ENCODE peak calls at places on chromosomes 7 and 10, in eight cellular contexts. P is uterus, N is IMR-90, D is transverse colon, G is ovary, C is mesendoderm, M is H1, A is heart right ventricle. K is an unnamed sample.

GRCh38 chr7:100022621-100023020 is 7.2 kb downstream of the ZKSCAN1 start:
- DNase-seq in A (no peak), P (no peak), N (no peak), M (no peak), C (no peak), G (no peak), D (peak; percentile 77), K (no peak)

GRCh38 chr7:105011771-105012502 is 2.1 kb upstream of the KMT2E start:
- DNase-seq in D (peak; percentile 48), A (no peak), G (peak; percentile 52), M (no peak), N (no peak), P (peak; percentile 43), C (no peak), K (no peak)

GRCh38 chr7:64632029-64632428 is 33.9 kb upstream of the ZNF107 start:
- DNase-seq in A (no peak), C (no peak), G (no peak), D (no peak), M (no peak), N (no peak), P (no peak), K (no peak)

GRCh38 chr7:139341058-139341775 is at the start of gene FMC1:
- DNase-seq in P (peak; percentile 90), N (peak; percentile 94), C (peak; percentile 97), A (peak; percentile 89), M (peak; percentile 88), D (peak; percentile 94), G (peak; percentile 92), K (peak; percentile 88)

GRCh38 chr10:127278001-127278400 is 81.6 kb upstream of the INSYN2A start:
- DNase-seq in D (no peak), G (no peak), M (no peak), P (no peak), C (no peak), N (peak; percentile 82), A (no peak), K (peak; percentile 16)

GRCh38 chr10:113108180-113108835 is 158.3 kb downstream of the TCF7L2 start:
- DNase-seq in G (no peak), P (no peak), M (peak; percentile 98), D (no peak), C (peak; percentile 79), N (no peak), A (peak; percentile 35), K (no peak)

GRCh38 chr7:94375167-94375566 is 19.5 kb upstream of the COL1A2 start:
- DNase-seq in M (no peak), P (peak; percentile 62), G (peak; percentile 62), C (peak; percentile 94), D (peak; percentile 38), A (no peak), N (peak; percentile 97), K (peak; percentile 94)

GRCh38 chr7:94823952-94824351 is 83.4 kb upstream of the PPP1R9A start:
- DNase-seq in G (no peak), A (no peak), N (peak; percentile 1), C (peak; percentile 73), D (no peak), P (no peak), M (no peak), K (peak; percentile 49)

GRCh38 chr10:8444630-8445029 is 390.1 kb downstream of the GATA3 start:
- DNase-seq in A (no peak), D (peak; percentile 8), C (peak; percentile 60), M (peak; percentile 51), G (no peak), N (no peak), P (no peak), K (no peak)

GRCh38 chr10:72875250-72876055 is 18.1 kb upstream of the OIT3 start:
- DNase-seq in G (no peak), A (no peak), C (peak; percentile 47), M (no peak), P (no peak), N (peak; percentile 43), D (no peak), K (no peak)

GRCh38 chr7:129184979-129185670 is 3.3 kb upstream of the SMO start:
- DNase-seq in P (no peak), M (no peak), C (no peak), N (no peak), D (no peak), G (no peak), A (no peak), K (no peak)

GRCh38 chr10:87862644-87863101 is 660 bp downstream of the KLLN start:
- DNase-seq in C (peak; percentile 73), P (no peak), N (peak; percentile 57), A (no peak), G (no peak), D (no peak), M (no peak), K (no peak)

GRCh38 chr10:101354584-101355070 is 662 bp downstream of the BTRC start:
- DNase-seq in M (no peak), P (no peak), N (no peak), G (no peak), D (no peak), C (no peak), A (no peak), K (peak; percentile 28)

GRCh38 chr10:43054593-43054992 is 22.3 kb upstream of the RET start:
- DNase-seq in G (no peak), N (no peak), D (no peak), P (no peak), A (no peak), M (no peak), C (no peak), K (no peak)

GRCh38 chr10:48900296-48900695 is 39.3 kb downstream of the LRRC18 start:
- DNase-seq in D (no peak), A (no peak), G (no peak), M (peak; percentile 7), N (no peak), C (no peak), P (no peak), K (no peak)

GRCh38 chr7:28483868-28484267 is 71.5 kb downstream of the CREB5 start:
- DNase-seq in C (no peak), G (no peak), M (no peak), N (peak; percentile 51), A (no peak), D (no peak), P (no peak), K (no peak)

GRCh38 chr7:553637-554111 is 34.0 kb upstream of the PDGFA start:
- DNase-seq in D (no peak), N (no peak), A (no peak), P (no peak), G (no peak), M (no peak), C (no peak), K (no peak)

GRCh38 chr10:120850911-120851865 is at the start of gene WDR11:
- DNase-seq in A (peak; percentile 86), G (peak; percentile 86), C (peak; percentile 95), P (peak; percentile 86), D (peak; percentile 89), M (peak; percentile 87), N (peak; percentile 90), K (peak; percentile 94)

DNA sequence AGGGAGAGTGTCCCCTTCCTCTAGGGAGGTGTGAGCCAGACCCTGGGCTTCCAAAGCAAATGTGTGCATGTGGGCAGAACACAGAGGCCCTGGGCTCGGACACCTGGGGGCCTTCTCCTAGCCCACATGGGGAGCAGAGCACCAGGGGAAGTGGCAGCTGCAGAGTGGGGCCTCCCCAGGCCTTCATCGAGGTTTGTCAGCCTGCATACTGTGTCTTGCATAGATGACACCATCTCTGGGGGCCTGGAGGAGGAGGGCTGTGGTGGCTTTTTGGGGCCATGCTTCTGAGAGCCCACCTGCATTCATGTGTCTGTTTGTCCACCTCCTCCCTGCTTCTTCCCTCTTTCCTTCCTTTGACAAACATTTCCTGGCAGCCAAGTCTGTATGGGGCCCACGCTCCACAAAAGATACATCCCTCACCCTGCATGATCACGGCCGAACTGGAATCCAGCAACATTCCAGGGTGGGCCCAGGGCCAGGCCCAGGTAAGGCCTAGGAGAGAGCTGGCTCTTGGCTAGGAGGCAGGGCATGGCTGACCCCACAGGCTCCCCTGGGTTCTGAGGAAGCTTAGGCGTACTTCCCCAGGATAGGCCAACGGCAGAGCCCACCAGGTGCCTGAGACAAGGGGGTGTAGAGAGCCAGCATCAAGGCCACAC is 79.2 kb downstream of the ZMIZ1 start:
- DNase-seq in N (no peak), D (no peak), P (no peak), C (no peak), M (no peak), G (no peak), A (no peak), K (no peak)
- H3K4me3 ChIP-seq in N (no peak overlapping the region), D (no peak overlapping the region), P (no peak overlapping the region), C (no peak overlapping the region), M (no peak overlapping the region), G (no peak overlapping the region), A (no peak overlapping the region), K (no peak overlapping the region)

DNA sequence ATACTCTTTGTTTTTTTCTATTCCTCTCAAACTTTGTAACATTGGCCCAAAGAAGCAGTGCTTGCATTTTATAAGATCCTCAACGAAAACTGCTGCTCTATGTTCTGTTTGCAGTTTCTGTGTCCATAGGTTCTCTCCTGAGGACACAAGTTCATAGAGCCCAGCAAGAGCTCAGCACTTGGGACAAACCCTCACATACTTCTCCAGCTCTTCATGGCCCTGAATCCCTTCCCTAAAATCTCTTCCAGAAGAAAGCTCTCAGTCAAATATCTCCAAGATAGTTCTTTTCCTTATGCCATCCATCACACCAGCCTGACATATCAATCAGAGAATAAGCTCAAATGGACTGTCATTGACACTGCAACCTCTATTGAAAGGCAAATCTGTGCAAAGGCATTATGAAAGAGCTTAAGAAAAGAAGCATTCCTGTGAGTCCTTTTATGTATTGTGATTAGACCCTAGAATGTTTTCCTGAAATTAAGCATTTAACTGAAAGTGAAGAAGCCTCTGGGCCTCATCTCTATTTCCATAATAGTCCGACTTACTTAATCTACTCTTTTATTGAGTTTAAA is 405.5 kb downstream of the ANKRD7 start:
- DNase-seq in P (no peak), G (no peak), C (no peak), M (no peak), N (no peak), D (no peak), A (no peak), K (no peak)
- H3K27ac ChIP-seq in P (no peak overlapping the region), G (no peak overlapping the region), C (no peak overlapping the region), M (no peak overlapping the region), N (no peak overlapping the region), D (no peak overlapping the region), A (no peak overlapping the region), K (no peak overlapping the region)

DNA sequence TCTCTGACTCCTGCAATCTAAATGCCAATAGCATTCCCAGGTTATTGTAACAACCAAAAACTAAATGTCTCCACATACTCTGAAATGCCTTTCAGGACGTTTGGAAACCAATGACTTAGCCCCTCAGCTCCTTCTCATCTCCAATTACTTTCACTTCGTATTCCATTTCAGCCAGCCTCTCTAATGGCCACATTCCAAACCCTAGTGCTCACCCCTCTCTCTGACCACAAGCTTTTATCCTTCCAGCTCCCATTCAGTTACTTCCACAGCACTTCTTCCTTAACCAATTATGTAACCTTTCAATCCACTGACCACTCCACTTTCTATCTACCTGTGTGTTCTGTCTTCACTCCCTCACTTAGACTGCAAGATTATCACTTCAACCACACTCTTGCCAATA is 4.3 kb downstream of the NOC3L start:
- DNase-seq in G (no peak), A (no peak), D (no peak), P (no peak), N (peak; percentile 96), C (peak; percentile 88), M (no peak), K (peak; percentile 89)
- H3K4me3 ChIP-seq in G (no peak overlapping the region), A (no peak overlapping the region), D (no peak overlapping the region), P (no peak overlapping the region), N (peak overlapping the region; percentile 40), C (no peak overlapping the region), M (no peak overlapping the region), K (peak overlapping the region; percentile 26)

DNA sequence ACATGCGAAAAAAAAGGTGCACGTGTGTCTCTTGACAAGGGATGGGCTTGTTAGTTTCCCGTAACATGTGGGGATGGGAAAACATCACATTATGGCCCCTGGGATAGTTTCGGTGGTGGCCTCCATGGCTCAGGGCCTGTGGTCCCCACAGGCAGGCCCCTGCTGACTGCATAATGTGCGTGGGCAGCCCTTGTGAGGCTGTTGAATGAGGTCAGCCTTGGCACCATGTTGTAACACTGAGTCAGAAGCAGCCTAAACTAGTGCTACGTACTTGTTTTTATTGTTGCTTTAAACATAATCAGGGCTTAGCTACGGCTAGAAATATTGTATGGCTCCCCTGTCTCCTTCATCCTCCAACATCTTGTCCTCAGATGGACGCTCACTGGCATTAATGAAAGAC is 80.6 kb downstream of the BEND7 start:
- DNase-seq in P (no peak), N (peak; percentile 74), C (no peak), M (peak; percentile 22), A (no peak), D (no peak), G (no peak), K (peak; percentile 18)
- H3K27ac ChIP-seq in P (no peak overlapping the region), N (no peak overlapping the region), C (no peak overlapping the region), M (no peak overlapping the region), A (no peak overlapping the region), D (no peak overlapping the region), G (no peak overlapping the region), K (no peak overlapping the region)